ENCODE peak calls at places on chromosomes 3 and 15, in six cellular contexts. P is neural progenitor cell, J is H9, T is tibial nerve, W is endothelial cell of umbilical vein, U is Peyer's patch. Y is an unnamed sample. For H3K4me1, the result is how much of the 10 kb centered on the place peaks cover.

GRCh38 chr3:73143821-73144237 is 82.4 kb downstream of the EBLN2 start:
- DNase-seq in P (no peak), J (no peak), T (no peak), W (no peak), U (no peak), Y (no peak)

GRCh38 chr3:18657858-18658820 is 233.0 kb upstream of the SATB1 start:
- DNase-seq in P (no peak), J (no peak), T (no peak), W (no peak), U (no peak), Y (no peak)

GRCh38 chr3:131535596-131535995 is 32.8 kb upstream of the MRPL3 start:
- DNase-seq in P (no peak), J (no peak), T (no peak), W (no peak), U (no peak), Y (no peak)

GRCh38 chr3:81744366-81744765 is 17.1 kb downstream of the GBE1 start:
- DNase-seq in P (no peak), J (no peak), T (no peak), W (peak), U (no peak), Y (no peak)

GRCh38 chr3:32113566-32113965 is 7.1 kb downstream of the GPD1L start:
- DNase-seq in P (no peak), J (no peak), T (no peak), W (no peak), U (no peak), Y (no peak)

GRCh38 chr3:16442730-16443129 is 70.8 kb downstream of the RFTN1 start:
- DNase-seq in P (no peak), J (no peak), T (no peak), W (no peak), U (no peak), Y (no peak)

GRCh38 chr3:195870442-195870841 is 37.9 kb downstream of the TNK2 start:
- DNase-seq in P (no peak), J (no peak), T (no peak), W (no peak), U (no peak), Y (no peak)

GRCh38 chr3:183046883-183047282 is 52.4 kb downstream of the MCCC1 start:
- DNase-seq in P (no peak), J (no peak), T (no peak), W (no peak), U (no peak), Y (no peak)

GRCh38 chr3:176097036-176097435 is 1100.2 kb downstream of the TBL1XR1 start:
- DNase-seq in P (peak), J (no peak), T (no peak), W (no peak), U (no peak), Y (no peak)

GRCh38 chr15:80856400-80856799 is 77.2 kb downstream of the CEMIP start:
- DNase-seq in P (peak), J (no peak), T (no peak), W (no peak), U (no peak), Y (no peak)

GRCh38 chr3:58161435-58162398 is 49.1 kb downstream of the DNASE1L3 start:
- DNase-seq in P (no peak), J (no peak), T (peak), W (peak), U (no peak), Y (peak)

DNA sequence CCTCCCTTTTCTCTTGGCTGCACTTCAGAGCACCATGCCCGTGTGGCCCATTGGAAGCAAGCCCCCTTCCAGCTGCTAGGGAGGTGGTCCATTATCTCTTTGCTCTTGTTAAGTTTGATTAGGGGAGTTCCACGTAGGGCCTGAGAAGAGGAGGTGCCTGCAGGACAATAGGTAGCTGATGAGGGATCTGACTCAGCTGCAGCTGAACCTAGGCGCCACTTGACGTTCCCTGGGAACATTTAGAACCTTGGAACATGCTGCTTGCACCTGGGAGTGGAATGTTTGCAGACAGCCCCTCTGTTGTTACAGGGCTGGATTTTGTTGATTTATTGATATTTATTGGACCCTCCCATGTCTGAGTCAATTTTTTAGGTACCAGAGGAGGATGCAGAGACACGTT is 4.7 kb downstream of the SMAD3 start:
- DNase-seq in P (no peak), J (no peak), T (no peak), W (no peak), U (no peak), Y (no peak)
- H3K4me1 ChIP-seq in P (under half), J (under half), T (half or more), W (half or more), U (under half), Y (under half)

GRCh38 chr3:109152326-109152725 is 15.8 kb downstream of the C3orf85 start:
- DNase-seq in P (no peak), J (no peak), T (no peak), W (no peak), U (no peak), Y (no peak)

GRCh38 chr3:109154989-109155388 is 18.5 kb downstream of the C3orf85 start:
- DNase-seq in P (no peak), J (no peak), T (no peak), W (no peak), U (no peak), Y (no peak)

GRCh38 chr3:109161487-109162108 is 25.1 kb downstream of the C3orf85 start:
- DNase-seq in P (no peak), J (no peak), T (no peak), W (no peak), U (no peak), Y (no peak)

GRCh38 chr3:109155828-109156227 is 19.3 kb downstream of the C3orf85 start:
- DNase-seq in P (no peak), J (no peak), T (no peak), W (no peak), U (no peak), Y (no peak)
- TF ChIP-seq CTCF in P (no peak), J (no peak), T (no peak), W (no peak), U (no peak), Y (no peak)

GRCh38 chr3:141335531-141336042 is 32.7 kb upstream of the ZBTB38 start:
- DNase-seq in P (no peak), J (no peak), T (no peak), W (no peak), U (no peak), Y (no peak)
- H3K4me1 ChIP-seq in P (under half), J (under half), T (under half), W (under half), U (under half), Y (under half)

GRCh38 chr3:126259411-126260391 is 79.3 kb upstream of the ALDH1L1 start:
- DNase-seq in P (peak), J (peak), T (no peak), W (peak), U (no peak), Y (peak)
- TF ChIP-seq CTCF in P (peak), J (peak), T (peak), W (peak), U (peak), Y (peak)

GRCh38 chr15:90471769-90472168 is 58.0 kb upstream of the CRTC3 start:
- DNase-seq in P (no peak), J (peak), T (no peak), W (no peak), U (no peak), Y (no peak)
- H3K4me1 ChIP-seq in P (under half), J (under half), T (under half), W (under half), U (under half), Y (under half)

GRCh38 chr15:56491110-56491722 is 26.3 kb upstream of the MNS1 start:
- DNase-seq in P (peak), J (peak), T (peak), W (peak), U (peak), Y (no peak)
- TF ChIP-seq CTCF in P (peak), J (peak), T (peak), W (peak), U (peak), Y (peak)

GRCh38 chr3:42037318-42037945 is 53.7 kb upstream of the TRAK1 start:
- DNase-seq in P (no peak), J (no peak), T (no peak), W (peak), U (no peak), Y (no peak)
- H3K4me1 ChIP-seq in P (under half), J (under half), T (half or more), W (under half), U (under half), Y (under half)

DNA sequence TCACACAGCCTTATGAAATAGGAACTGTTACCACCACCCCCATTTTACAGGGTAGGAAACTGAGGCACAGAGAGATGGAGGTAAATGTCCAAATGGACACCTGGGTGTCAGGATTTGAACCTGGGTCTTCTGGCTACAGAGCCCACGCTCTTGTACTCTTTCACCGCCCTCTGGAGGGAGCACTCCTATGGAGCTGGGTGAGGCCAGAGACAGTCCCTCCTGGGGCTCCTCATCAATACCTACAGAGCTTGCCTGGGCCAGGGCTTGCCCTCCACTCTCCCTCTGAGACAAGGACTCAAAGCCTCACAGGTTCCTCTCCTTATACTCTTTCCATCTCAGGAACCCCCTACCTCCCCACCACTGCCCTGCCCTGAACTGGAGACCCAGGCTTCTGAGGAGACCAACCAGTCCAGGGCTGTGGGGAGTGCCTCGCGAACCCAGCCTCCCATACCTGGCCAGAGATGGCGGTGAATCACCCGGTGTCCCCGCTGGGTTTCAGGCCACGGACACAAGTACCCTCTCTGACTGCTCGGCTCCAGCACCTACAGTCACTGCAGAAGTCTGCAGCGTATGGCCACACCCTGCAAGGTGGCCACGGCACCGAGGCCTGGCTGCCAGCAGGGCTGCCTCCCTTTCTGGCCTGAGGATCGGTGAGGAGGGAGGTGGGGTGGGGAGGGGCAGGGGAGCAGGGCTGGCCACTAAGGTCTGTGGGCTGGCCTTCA is 22.1 kb upstream of the ATP2B2 start:
- DNase-seq in P (no peak), J (no peak), T (no peak), W (no peak), U (no peak), Y (peak)
- TF ChIP-seq CTCF in P (no peak), J (no peak), T (no peak), W (no peak), U (no peak), Y (no peak)

DNA sequence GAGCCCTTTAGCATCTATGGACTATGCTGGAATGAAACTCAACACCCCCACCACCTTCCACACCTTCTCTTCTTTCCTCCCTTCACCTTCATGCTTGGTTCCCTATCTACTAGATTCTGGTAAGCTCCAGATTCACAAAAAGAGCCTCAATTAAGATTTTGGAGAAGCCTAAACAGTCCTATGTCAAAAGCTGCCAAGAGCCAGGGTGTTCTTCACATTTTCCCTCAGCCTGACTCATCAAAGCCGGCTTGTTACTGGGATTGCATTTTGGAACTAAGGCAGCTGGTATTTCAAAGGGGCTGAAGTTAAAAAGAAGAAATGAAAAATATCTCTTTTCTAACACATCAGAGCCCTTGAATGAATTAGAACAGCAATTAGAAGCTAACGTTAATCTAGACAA is 247.7 kb downstream of the MYRIP start:
- DNase-seq in P (no peak), J (no peak), T (no peak), W (no peak), U (no peak), Y (no peak)
- H3K4me1 ChIP-seq in P (under half), J (under half), T (under half), W (under half), U (under half), Y (under half)

DNA sequence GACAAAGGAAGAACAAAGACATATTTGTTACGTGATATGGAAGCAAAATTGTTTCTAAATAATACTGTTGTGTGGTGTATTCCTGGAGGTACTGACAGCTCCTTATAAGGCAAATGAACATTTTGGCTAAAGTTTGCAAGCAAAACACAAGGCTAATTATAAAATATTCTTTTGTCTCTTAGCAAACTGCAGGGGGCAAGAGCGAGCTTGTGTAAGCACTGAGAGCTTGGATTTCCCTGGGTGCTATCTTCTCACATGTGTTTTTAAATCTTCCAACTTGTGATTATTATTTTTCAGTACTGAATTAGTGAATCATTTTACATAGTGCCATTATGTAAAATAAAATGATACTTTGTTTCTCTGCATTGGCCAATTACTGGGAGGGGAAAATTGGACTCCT is 611.4 kb downstream of the AGBL1 start:
- DNase-seq in P (no peak), J (no peak), T (no peak), W (no peak), U (no peak), Y (no peak)
- TF ChIP-seq CTCF in P (no peak), J (no peak), T (no peak), W (no peak), U (no peak), Y (no peak)

Y was measured in ascending aorta.